ENCODE peak calls at places on chromosomes 6 and 20, in four cellular contexts. One of them, this sample, is unnamed.

GRCh38 chr6:152244998-152245630 is 392.0 kb downstream of the SYNE1 start:
- DNase-seq in mucosa of gallbladder: no peak
- DNase-seq in HTR-8/SVneo: no peak
- DNase-seq in psoas muscle: no peak
- DNase-seq in this sample: no peak

GRCh38 chr6:113560908-113561307 is 296.2 kb upstream of the MARCKS start:
- DNase-seq in mucosa of gallbladder: no peak
- DNase-seq in HTR-8/SVneo: peak
- DNase-seq in psoas muscle: no peak
- DNase-seq in this sample: no peak

GRCh38 chr6:36267731-36268477 is 2.0 kb upstream of the PNPLA1 start:
- DNase-seq in mucosa of gallbladder: no peak
- DNase-seq in HTR-8/SVneo: no peak
- DNase-seq in psoas muscle: no peak
- DNase-seq in this sample: no peak

GRCh38 chr6:97621111-97621510 is 338.1 kb upstream of the MMS22L start:
- DNase-seq in mucosa of gallbladder: no peak
- DNase-seq in HTR-8/SVneo: no peak
- DNase-seq in psoas muscle: no peak
- DNase-seq in this sample: no peak

GRCh38 chr6:33685411-33686224 is 25.9 kb downstream of the UQCC2 start:
- DNase-seq in mucosa of gallbladder: no peak
- DNase-seq in HTR-8/SVneo: no peak
- DNase-seq in psoas muscle: no peak
- DNase-seq in this sample: no peak

GRCh38 chr6:126804255-126805064 is 314.0 kb upstream of the RSPO3 start:
- DNase-seq in mucosa of gallbladder: peak
- DNase-seq in HTR-8/SVneo: peak
- DNase-seq in psoas muscle: no peak
- DNase-seq in this sample: peak

GRCh38 chr20:33339515-33340058 is 56.6 kb downstream of the BPIFB1 start:
- DNase-seq in mucosa of gallbladder: no peak
- DNase-seq in HTR-8/SVneo: no peak
- DNase-seq in psoas muscle: no peak
- DNase-seq in this sample: no peak

GRCh38 chr6:5728726-5729434 is 277.8 kb downstream of the NRN1 start:
- DNase-seq in mucosa of gallbladder: no peak
- DNase-seq in HTR-8/SVneo: peak
- DNase-seq in psoas muscle: no peak
- DNase-seq in this sample: no peak

GRCh38 chr20:7624886-7625285 is 315.4 kb downstream of the HAO1 start:
- DNase-seq in mucosa of gallbladder: no peak
- DNase-seq in HTR-8/SVneo: no peak
- DNase-seq in psoas muscle: no peak
- DNase-seq in this sample: no peak

GRCh38 chr6:51301969-51302368 is 483.3 kb downstream of the TFAP2B start:
- DNase-seq in mucosa of gallbladder: no peak
- DNase-seq in HTR-8/SVneo: no peak
- DNase-seq in psoas muscle: no peak
- DNase-seq in this sample: no peak

GRCh38 chr6:5996701-5997419 is 9.9 kb downstream of the NRN1 start:
- DNase-seq in mucosa of gallbladder: no peak
- DNase-seq in HTR-8/SVneo: peak
- DNase-seq in psoas muscle: no peak
- DNase-seq in this sample: no peak

GRCh38 chr6:88725111-88725711 is 238.2 kb downstream of the RNGTT start:
- DNase-seq in mucosa of gallbladder: no peak
- DNase-seq in HTR-8/SVneo: no peak
- DNase-seq in psoas muscle: peak
- DNase-seq in this sample: no peak

GRCh38 chr20:4026093-4026601 is 10.8 kb upstream of the RNF24 start:
- DNase-seq in mucosa of gallbladder: no peak
- DNase-seq in HTR-8/SVneo: no peak
- DNase-seq in psoas muscle: no peak
- DNase-seq in this sample: no peak

GRCh38 chr6:121216928-121217327 is 117.4 kb downstream of the TBC1D32 start:
- DNase-seq in mucosa of gallbladder: no peak
- DNase-seq in HTR-8/SVneo: no peak
- DNase-seq in psoas muscle: no peak
- DNase-seq in this sample: no peak

GRCh38 chr6:168377856-168378832 is 58.6 kb upstream of the DACT2 start:
- DNase-seq in mucosa of gallbladder: no peak
- DNase-seq in HTR-8/SVneo: no peak
- DNase-seq in psoas muscle: peak
- DNase-seq in this sample: peak

GRCh38 chr20:38764563-38765355 is 16.5 kb downstream of the ACTR5 start:
- DNase-seq in mucosa of gallbladder: peak
- DNase-seq in HTR-8/SVneo: peak
- DNase-seq in psoas muscle: no peak
- DNase-seq in this sample: no peak

GRCh38 chr6:31401403-31401802 is 2.0 kb upstream of the MICA start:
- DNase-seq in mucosa of gallbladder: peak
- DNase-seq in HTR-8/SVneo: peak
- DNase-seq in psoas muscle: peak
- DNase-seq in this sample: peak

GRCh38 chr20:30281584-30282197 is 975.8 kb upstream of the DEFB115 start:
- DNase-seq in mucosa of gallbladder: no peak
- DNase-seq in HTR-8/SVneo: no peak
- DNase-seq in psoas muscle: no peak
- DNase-seq in this sample: no peak

GRCh38 chr6:147941143-147941542 is 401.5 kb upstream of the SASH1 start:
- DNase-seq in mucosa of gallbladder: no peak
- DNase-seq in HTR-8/SVneo: no peak
- DNase-seq in psoas muscle: no peak
- DNase-seq in this sample: no peak

GRCh38 chr20:53631909-53632662 is 38.4 kb upstream of the ZNF217 start:
- DNase-seq in mucosa of gallbladder: no peak
- DNase-seq in HTR-8/SVneo: no peak
- DNase-seq in psoas muscle: no peak
- DNase-seq in this sample: peak

GRCh38 chr20:12358006-12358654 is 440.4 kb downstream of the BTBD3 start:
- DNase-seq in mucosa of gallbladder: no peak
- DNase-seq in HTR-8/SVneo: no peak
- DNase-seq in psoas muscle: no peak
- DNase-seq in this sample: no peak

GRCh38 chr6:27294409-27294808 is 17.7 kb downstream of the POM121L2 start:
- DNase-seq in mucosa of gallbladder: no peak
- DNase-seq in HTR-8/SVneo: no peak
- DNase-seq in psoas muscle: no peak
- DNase-seq in this sample: no peak

GRCh38 chr6:138161434-138162103 is at the start of gene ARFGEF3:
- DNase-seq in mucosa of gallbladder: peak
- DNase-seq in HTR-8/SVneo: peak
- DNase-seq in psoas muscle: peak
- DNase-seq in this sample: peak

GRCh38 chr6:41967312-41968287 is 26.0 kb upstream of the CCND3 start:
- DNase-seq in mucosa of gallbladder: no peak
- DNase-seq in HTR-8/SVneo: no peak
- DNase-seq in psoas muscle: no peak
- DNase-seq in this sample: no peak

GRCh38 chr20:10794765-10795164 is 121.0 kb upstream of the JAG1 start:
- DNase-seq in mucosa of gallbladder: no peak
- DNase-seq in HTR-8/SVneo: no peak
- DNase-seq in psoas muscle: no peak
- DNase-seq in this sample: no peak

GRCh38 chr6:75204222-75204958 is 1.5 kb downstream of the COL12A1 start:
- DNase-seq in mucosa of gallbladder: peak
- DNase-seq in HTR-8/SVneo: peak
- DNase-seq in psoas muscle: peak
- DNase-seq in this sample: peak

GRCh38 chr20:58852559-58853271 is at the start of gene GNAS:
- DNase-seq in mucosa of gallbladder: peak
- DNase-seq in HTR-8/SVneo: no peak
- DNase-seq in psoas muscle: peak
- DNase-seq in this sample: no peak

GRCh38 chr6:111256646-111257045 is 169.3 kb downstream of the SLC16A10 start:
- DNase-seq in mucosa of gallbladder: no peak
- DNase-seq in HTR-8/SVneo: peak
- DNase-seq in psoas muscle: no peak
- DNase-seq in this sample: no peak

GRCh38 chr6:138657026-138657425 is 116.5 kb upstream of the CCDC28A start:
- DNase-seq in mucosa of gallbladder: no peak
- DNase-seq in HTR-8/SVneo: no peak
- DNase-seq in psoas muscle: no peak
- DNase-seq in this sample: no peak

This sample was measured in left colon.